ENCODE peak calls at places on chromosomes 4 and X, in four cellular contexts. C is mammary epithelial cell, L is HCT116, V is mesendoderm. M is an unnamed sample.
A peak's percentile ranks its signal among the peaks of the same experiment; 100 is the strongest.

GRCh38 chr4:132334081-132334480 is 815.0 kb upstream of the PCDH10 start:
- DNase-seq in C (peak; percentile 1), L (no peak), V (no peak), M (no peak)

GRCh38 chr4:27049101-27049829 is 188.6 kb downstream of the STIM2 start:
- DNase-seq in C (no peak), L (no peak), V (no peak), M (no peak)

GRCh38 chrX:39450578-39450977 is 647.2 kb downstream of the BCOR start:
- DNase-seq in C (no peak), L (no peak), V (no peak), M (no peak)

GRCh38 chr4:173218411-173219125 is 50.0 kb downstream of the GALNT7 start:
- DNase-seq in C (peak; percentile 27), L (peak; percentile 76), V (peak; percentile 88), M (no peak)

GRCh38 chr4:48409203-48409602 is 67.9 kb downstream of the SLAIN2 start:
- DNase-seq in C (no peak), L (no peak), V (no peak), M (no peak)

GRCh38 chr4:155952546-155952945 is 1.1 kb downstream of the CTSO start:
- DNase-seq in C (no peak), L (no peak), V (no peak), M (no peak)

GRCh38 chrX:100643943-100644587 is at the start of gene SRPX2:
- DNase-seq in C (peak; percentile 80), L (peak; percentile 63), V (no peak), M (no peak)

GRCh38 chr4:3880595-3881120 is 114.5 kb downstream of the ADRA2C start:
- DNase-seq in C (peak; percentile 50), L (peak; percentile 35), V (peak; percentile 91), M (peak; percentile 90)

GRCh38 chr4:85823295-85823694 is 348.3 kb downstream of the ARHGAP24 start:
- DNase-seq in C (no peak), L (peak; percentile 27), V (peak; percentile 66), M (no peak)

GRCh38 chr4:128830906-128831525 is 21.5 kb downstream of the JADE1 start:
- DNase-seq in C (no peak), L (no peak), V (no peak), M (no peak)

GRCh38 chrX:46341767-46342322 is 203.4 kb downstream of the ZNF674 start:
- DNase-seq in C (no peak), L (no peak), V (no peak), M (no peak)

GRCh38 chrX:31126205-31126604 is 54.4 kb upstream of the FTHL17 start:
- DNase-seq in C (no peak), L (no peak), V (peak; percentile 56), M (no peak)

GRCh38 chr4:155403886-155404285 is 27.1 kb upstream of the MAP9 start:
- DNase-seq in C (peak; percentile 23), L (peak; percentile 36), V (peak; percentile 50), M (peak; percentile 92)

GRCh38 chr4:135238940-135239339 is 1037.4 kb upstream of the PABPC4L start:
- DNase-seq in C (no peak), L (no peak), V (no peak), M (no peak)

GRCh38 chrX:140507982-140508305 is 3.1 kb upstream of the SOX3 start:
- DNase-seq in C (no peak), L (no peak), V (peak; percentile 88), M (no peak)

GRCh38 chr4:184273166-184274147 is 55.8 kb upstream of the ENPP6 start:
- DNase-seq in C (no peak), L (no peak), V (no peak), M (no peak)

GRCh38 chrX:17687648-17688047 is 49.6 kb upstream of the SCML1 start:
- DNase-seq in C (no peak), L (no peak), V (no peak), M (no peak)

GRCh38 chrX:77925764-77926163 is 15.3 kb downstream of the ATP7A start:
- DNase-seq in C (no peak), L (no peak), V (no peak), M (no peak)
- H3K4me2 ChIP-seq in C (no peak overlapping the region), L (no peak overlapping the region), V (no peak overlapping the region), M (peak overlapping the region; percentile 59)

GRCh38 chr4:151865744-151866143 is 104.9 kb upstream of the GATB start:
- DNase-seq in C (no peak), L (no peak), V (no peak), M (no peak)
- H3K9ac ChIP-seq in C (no peak overlapping the region), L (no peak overlapping the region), V (no peak overlapping the region), M (no peak overlapping the region)

DNA sequence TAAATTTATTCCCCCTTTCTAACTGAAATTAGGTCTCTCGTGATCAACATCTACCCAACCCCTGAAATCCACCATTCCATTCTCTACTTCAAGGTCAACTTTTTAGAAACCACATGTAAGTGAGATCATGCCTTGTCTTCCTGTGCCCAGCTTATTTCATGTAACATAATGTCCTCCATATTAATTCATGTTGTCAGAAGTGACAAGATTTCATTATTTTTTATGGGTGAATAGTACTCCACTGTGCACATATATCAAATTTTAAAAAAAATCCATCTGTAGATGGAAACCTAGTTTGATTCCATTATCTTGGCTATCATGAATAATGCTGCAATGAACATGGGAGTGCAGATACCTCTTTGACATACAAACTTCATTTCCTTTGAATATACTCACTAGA is 1.5 kb downstream of the PPID start:
- DNase-seq in C (no peak), L (no peak), V (no peak), M (no peak)
- H3K4me3 ChIP-seq in C (no peak overlapping the region), L (peak overlapping the region; percentile 80), V (no peak overlapping the region), M (peak overlapping the region; percentile 94)

DNA sequence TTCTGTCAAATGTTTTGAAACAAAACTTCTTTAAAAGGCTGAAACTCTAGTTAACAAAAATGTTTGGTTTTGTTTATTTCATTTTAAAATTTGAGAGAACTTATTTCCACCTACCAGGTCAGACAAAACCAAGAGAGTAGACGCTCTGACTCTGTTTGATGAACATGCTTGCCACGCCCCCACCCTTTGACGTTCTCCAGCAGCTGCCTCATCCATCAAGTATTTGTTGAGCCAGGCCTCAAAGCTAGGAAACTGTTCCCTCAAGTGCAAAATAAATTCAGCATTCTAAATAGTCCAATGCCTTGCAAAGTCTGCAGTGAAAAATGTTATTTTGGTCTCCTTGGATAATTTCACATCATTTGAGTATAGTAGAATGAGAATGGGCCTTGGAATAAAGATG is 121.6 kb downstream of the GUCY2F start:
- DNase-seq in C (peak; percentile 24), L (no peak), V (no peak), M (no peak)
- H3K4me2 ChIP-seq in C (no peak overlapping the region), L (no peak overlapping the region), V (no peak overlapping the region), M (no peak overlapping the region)

GRCh38 chr4:1201851-1202525 is 29.6 kb upstream of the SPON2 start:
- DNase-seq in C (no peak), L (no peak), V (no peak), M (no peak)
- H3K9ac ChIP-seq in C (no peak overlapping the region), L (no peak overlapping the region), V (no peak overlapping the region), M (peak overlapping the region; percentile 23)

DNA sequence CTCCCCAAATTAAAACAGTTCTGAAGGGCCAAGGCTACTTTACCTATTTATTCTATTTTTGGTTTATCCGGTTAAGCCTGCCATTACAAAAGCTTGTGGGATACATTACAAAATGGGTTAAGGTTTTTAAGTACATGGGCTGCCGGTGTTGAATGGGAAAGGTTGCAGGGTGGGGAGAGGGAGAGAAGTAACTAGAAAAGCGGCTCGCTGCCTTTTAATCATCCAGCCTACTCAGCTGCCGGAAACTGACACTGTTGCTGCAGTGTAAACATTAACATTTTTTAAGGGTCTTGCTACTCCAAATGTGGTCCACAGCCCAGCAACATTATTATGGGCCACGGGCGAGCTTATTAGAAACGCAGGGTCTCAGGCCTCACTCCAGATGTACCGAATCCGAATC is 1.5 kb upstream of the IL1RAPL1 start:
- DNase-seq in C (no peak), L (no peak), V (no peak), M (no peak)
- H3K4me3 ChIP-seq in C (no peak overlapping the region), L (peak overlapping the region; percentile 56), V (no peak overlapping the region), M (no peak overlapping the region)

GRCh38 chrX:149493567-149494562 is 11.2 kb downstream of the IDS start:
- DNase-seq in C (no peak), L (no peak), V (peak; percentile 51), M (no peak)
- H3K4me2 ChIP-seq in C (no peak overlapping the region), L (no peak overlapping the region), V (no peak overlapping the region), M (no peak overlapping the region)

DNA sequence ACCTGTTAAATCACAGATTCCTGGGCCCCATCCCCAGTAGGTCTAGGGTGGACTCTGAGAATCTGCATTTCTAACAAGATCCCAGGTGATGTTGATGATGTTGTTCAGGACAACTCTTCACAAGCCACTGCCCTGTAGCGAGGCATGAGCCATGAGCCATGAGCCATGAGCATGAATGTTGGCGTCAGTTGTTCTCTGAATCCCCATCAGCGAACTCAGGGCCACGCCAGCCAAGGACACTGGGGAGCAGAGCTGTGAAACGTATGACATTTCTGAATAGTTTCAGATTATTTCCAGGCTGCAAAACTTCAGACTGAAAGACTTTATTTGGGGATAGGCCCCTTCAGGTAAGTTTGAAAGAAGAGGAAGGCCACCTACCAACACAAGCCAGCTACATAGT is 46.9 kb upstream of the HCCS start:
- DNase-seq in C (no peak), L (no peak), V (no peak), M (no peak)
- H3K9ac ChIP-seq in C (no peak overlapping the region), L (no peak overlapping the region), V (no peak overlapping the region), M (no peak overlapping the region)

GRCh38 chr4:182443070-182443469 is 199.9 kb downstream of the TENM3 start:
- DNase-seq in C (no peak), L (no peak), V (no peak), M (no peak)

GRCh38 chr4:182449186-182449880 is 206.1 kb downstream of the TENM3 start:
- DNase-seq in C (peak; percentile 54), L (no peak), V (peak; percentile 93), M (no peak)

GRCh38 chr4:182449960-182450359 is 206.8 kb downstream of the TENM3 start:
- DNase-seq in C (no peak), L (no peak), V (no peak), M (no peak)

GRCh38 chr4:182448281-182449151 is 205.3 kb downstream of the TENM3 start:
- DNase-seq in C (peak; percentile 89), L (peak; percentile 59), V (peak; percentile 97), M (no peak)

DNA sequence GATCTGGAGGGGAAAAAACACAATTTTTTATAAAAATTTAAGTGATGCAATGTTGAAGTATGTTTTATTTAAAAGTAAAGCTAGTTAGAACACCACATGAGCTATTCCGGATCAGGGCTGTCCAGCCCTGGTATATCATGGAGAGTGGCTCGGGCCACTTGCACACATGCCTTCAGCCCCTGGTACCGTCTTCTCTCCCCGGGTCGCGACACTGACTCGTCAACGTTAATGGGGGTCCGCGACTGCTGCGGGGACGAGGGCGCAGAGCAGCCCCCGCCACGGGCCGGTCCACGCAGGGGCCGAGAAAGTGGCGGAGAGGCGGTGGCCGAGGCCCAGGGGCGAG is 204.7 kb downstream of the TENM3 start:
- DNase-seq in C (no peak), L (no peak), V (no peak), M (no peak)
- H3K4me3 ChIP-seq in C (peak overlapping the region; percentile 63), L (no peak overlapping the region), V (peak overlapping the region; percentile 65), M (no peak overlapping the region)

M was measured in Karpas-422.